ENCODE peak calls at places on chromosomes 16 and 17, in ten cellular contexts. One of them, this sample, is unnamed.

GRCh38 chr17:49165143-49165542 is 32.6 kb downstream of the B4GALNT2 start:
- DNase-seq in AG09309: no peak
- DNase-seq in SK-MEL-5: no peak
- DNase-seq in skeletal muscle cell: no peak
- DNase-seq in T-helper 17 cell: no peak
- DNase-seq in M059J: no peak
- DNase-seq in Right ventricle myocardium inferior: no peak
- DNase-seq in activated CD4-positive, alpha-beta T cell treated with anti-CD3 and anti-CD28 coated beads, Interleukin-2, amount 50 U/mL, for 1 hour: no peak
- DNase-seq in stimulated activated CD4-positive, alpha-beta T cell treated with anti-CD3 and anti-CD28 coated beads, Interleukin-15, amount 100 ng/mL, for 1 hour: no peak
- DNase-seq in AG04449: no peak
- DNase-seq in this sample: no peak

GRCh38 chr16:1668612-1669319 is 9.3 kb upstream of the JPT2 start:
- DNase-seq in AG09309: no peak
- DNase-seq in SK-MEL-5: no peak
- DNase-seq in skeletal muscle cell: no peak
- DNase-seq in T-helper 17 cell: no peak
- DNase-seq in M059J: no peak
- DNase-seq in Right ventricle myocardium inferior: peak
- DNase-seq in activated CD4-positive, alpha-beta T cell treated with anti-CD3 and anti-CD28 coated beads, Interleukin-2, amount 50 U/mL, for 1 hour: no peak
- DNase-seq in stimulated activated CD4-positive, alpha-beta T cell treated with anti-CD3 and anti-CD28 coated beads, Interleukin-15, amount 100 ng/mL, for 1 hour: no peak
- DNase-seq in AG04449: no peak
- DNase-seq in this sample: no peak

GRCh38 chr17:50189396-50190277 is 11.8 kb downstream of the COL1A1 start:
- DNase-seq in AG09309: no peak
- DNase-seq in SK-MEL-5: no peak
- DNase-seq in skeletal muscle cell: no peak
- DNase-seq in T-helper 17 cell: no peak
- DNase-seq in M059J: no peak
- DNase-seq in Right ventricle myocardium inferior: no peak
- DNase-seq in activated CD4-positive, alpha-beta T cell treated with anti-CD3 and anti-CD28 coated beads, Interleukin-2, amount 50 U/mL, for 1 hour: no peak
- DNase-seq in stimulated activated CD4-positive, alpha-beta T cell treated with anti-CD3 and anti-CD28 coated beads, Interleukin-15, amount 100 ng/mL, for 1 hour: no peak
- DNase-seq in AG04449: no peak
- DNase-seq in this sample: no peak

GRCh38 chr16:70688266-70688742 is 2.5 kb upstream of the MTSS2 start:
- DNase-seq in AG09309: no peak
- DNase-seq in SK-MEL-5: no peak
- DNase-seq in skeletal muscle cell: no peak
- DNase-seq in T-helper 17 cell: no peak
- DNase-seq in M059J: peak
- DNase-seq in Right ventricle myocardium inferior: peak
- DNase-seq in activated CD4-positive, alpha-beta T cell treated with anti-CD3 and anti-CD28 coated beads, Interleukin-2, amount 50 U/mL, for 1 hour: no peak
- DNase-seq in stimulated activated CD4-positive, alpha-beta T cell treated with anti-CD3 and anti-CD28 coated beads, Interleukin-15, amount 100 ng/mL, for 1 hour: no peak
- DNase-seq in AG04449: no peak
- DNase-seq in this sample: no peak

GRCh38 chr17:39144414-39144813 is 7.0 kb downstream of the PLXDC1 start:
- DNase-seq in AG09309: no peak
- DNase-seq in SK-MEL-5: peak
- DNase-seq in skeletal muscle cell: peak
- DNase-seq in T-helper 17 cell: no peak
- DNase-seq in M059J: peak
- DNase-seq in Right ventricle myocardium inferior: peak
- DNase-seq in activated CD4-positive, alpha-beta T cell treated with anti-CD3 and anti-CD28 coated beads, Interleukin-2, amount 50 U/mL, for 1 hour: no peak
- DNase-seq in stimulated activated CD4-positive, alpha-beta T cell treated with anti-CD3 and anti-CD28 coated beads, Interleukin-15, amount 100 ng/mL, for 1 hour: no peak
- DNase-seq in AG04449: no peak
- DNase-seq in this sample: no peak

GRCh38 chr16:76976101-76976500 is 214.9 kb upstream of the MON1B start:
- DNase-seq in AG09309: no peak
- DNase-seq in SK-MEL-5: no peak
- DNase-seq in skeletal muscle cell: no peak
- DNase-seq in T-helper 17 cell: no peak
- DNase-seq in M059J: no peak
- DNase-seq in Right ventricle myocardium inferior: no peak
- DNase-seq in activated CD4-positive, alpha-beta T cell treated with anti-CD3 and anti-CD28 coated beads, Interleukin-2, amount 50 U/mL, for 1 hour: no peak
- DNase-seq in stimulated activated CD4-positive, alpha-beta T cell treated with anti-CD3 and anti-CD28 coated beads, Interleukin-15, amount 100 ng/mL, for 1 hour: no peak
- DNase-seq in AG04449: no peak
- DNase-seq in this sample: no peak

GRCh38 chr16:85858984-85859817 is 39.8 kb upstream of the IRF8 start:
- DNase-seq in AG09309: no peak
- DNase-seq in SK-MEL-5: no peak
- DNase-seq in skeletal muscle cell: no peak
- DNase-seq in T-helper 17 cell: no peak
- DNase-seq in M059J: no peak
- DNase-seq in Right ventricle myocardium inferior: no peak
- DNase-seq in activated CD4-positive, alpha-beta T cell treated with anti-CD3 and anti-CD28 coated beads, Interleukin-2, amount 50 U/mL, for 1 hour: no peak
- DNase-seq in stimulated activated CD4-positive, alpha-beta T cell treated with anti-CD3 and anti-CD28 coated beads, Interleukin-15, amount 100 ng/mL, for 1 hour: no peak
- DNase-seq in AG04449: no peak
- DNase-seq in this sample: no peak

GRCh38 chr17:78591263-78591671 is 14.1 kb upstream of the DNAH17 start:
- DNase-seq in AG09309: no peak
- DNase-seq in SK-MEL-5: no peak
- DNase-seq in skeletal muscle cell: no peak
- DNase-seq in T-helper 17 cell: no peak
- DNase-seq in M059J: no peak
- DNase-seq in Right ventricle myocardium inferior: no peak
- DNase-seq in activated CD4-positive, alpha-beta T cell treated with anti-CD3 and anti-CD28 coated beads, Interleukin-2, amount 50 U/mL, for 1 hour: no peak
- DNase-seq in stimulated activated CD4-positive, alpha-beta T cell treated with anti-CD3 and anti-CD28 coated beads, Interleukin-15, amount 100 ng/mL, for 1 hour: no peak
- DNase-seq in AG04449: no peak
- DNase-seq in this sample: no peak

GRCh38 chr17:75242461-75243042 is 18.9 kb downstream of the GGA3 start:
- DNase-seq in AG09309: no peak
- DNase-seq in SK-MEL-5: no peak
- DNase-seq in skeletal muscle cell: no peak
- DNase-seq in T-helper 17 cell: no peak
- DNase-seq in M059J: no peak
- DNase-seq in Right ventricle myocardium inferior: no peak
- DNase-seq in activated CD4-positive, alpha-beta T cell treated with anti-CD3 and anti-CD28 coated beads, Interleukin-2, amount 50 U/mL, for 1 hour: peak
- DNase-seq in stimulated activated CD4-positive, alpha-beta T cell treated with anti-CD3 and anti-CD28 coated beads, Interleukin-15, amount 100 ng/mL, for 1 hour: no peak
- DNase-seq in AG04449: no peak
- DNase-seq in this sample: no peak

GRCh38 chr16:89009343-89010209 is 32.6 kb upstream of the CBFA2T3 start:
- DNase-seq in AG09309: no peak
- DNase-seq in SK-MEL-5: no peak
- DNase-seq in skeletal muscle cell: no peak
- DNase-seq in T-helper 17 cell: no peak
- DNase-seq in M059J: no peak
- DNase-seq in Right ventricle myocardium inferior: peak
- DNase-seq in activated CD4-positive, alpha-beta T cell treated with anti-CD3 and anti-CD28 coated beads, Interleukin-2, amount 50 U/mL, for 1 hour: peak
- DNase-seq in stimulated activated CD4-positive, alpha-beta T cell treated with anti-CD3 and anti-CD28 coated beads, Interleukin-15, amount 100 ng/mL, for 1 hour: no peak
- DNase-seq in AG04449: no peak
- DNase-seq in this sample: no peak

GRCh38 chr16:11585460-11586374 is 1.0 kb downstream of the LITAF start:
- DNase-seq in AG09309: no peak
- DNase-seq in SK-MEL-5: peak
- DNase-seq in skeletal muscle cell: no peak
- DNase-seq in T-helper 17 cell: peak
- DNase-seq in M059J: peak
- DNase-seq in Right ventricle myocardium inferior: no peak
- DNase-seq in activated CD4-positive, alpha-beta T cell treated with anti-CD3 and anti-CD28 coated beads, Interleukin-2, amount 50 U/mL, for 1 hour: no peak
- DNase-seq in stimulated activated CD4-positive, alpha-beta T cell treated with anti-CD3 and anti-CD28 coated beads, Interleukin-15, amount 100 ng/mL, for 1 hour: no peak
- DNase-seq in AG04449: no peak
- DNase-seq in this sample: no peak